ENCODE peak calls at places on chromosome 20, in six cellular contexts. S is COR-L47, O is gastrocnemius medialis, X is fibroblast of the aortic adventitia, N is NCI-H1417 treated with DMSO at 0.1 percent for 48 hours, U is H4. M is an unnamed sample.

GRCh38 chr20:9483131-9483530 is 31.3 kb upstream of the LAMP5 start:
- DNase-seq in S (no peak), O (no peak), X (no peak), N (no peak), U (no peak), M (no peak)

GRCh38 chr20:57135875-57136274 is 130.6 kb downstream of the BMP7 start:
- DNase-seq in S (no peak), O (no peak), X (no peak), N (no peak), U (no peak), M (no peak)

GRCh38 chr20:6765469-6766058 is 1.9 kb upstream of the BMP2 start:
- DNase-seq in S (peak; percentile 63), O (no peak), X (peak; percentile 87), N (peak; percentile 47), U (peak; percentile 37), M (peak; percentile 71)

GRCh38 chr20:16363832-16364687 is 209.2 kb downstream of the KIF16B start:
- DNase-seq in S (no peak), O (no peak), X (no peak), N (no peak), U (peak; percentile 8), M (no peak)

GRCh38 chr20:19945732-19946670 is 71.2 kb upstream of the NAA20 start:
- DNase-seq in S (no peak), O (no peak), X (no peak), N (no peak), U (no peak), M (no peak)

GRCh38 chr20:51763965-51764602 is 4.1 kb downstream of the ATP9A start:
- DNase-seq in S (no peak), O (no peak), X (no peak), N (no peak), U (peak; percentile 43), M (no peak)

GRCh38 chr20:2984956-2985661 is 58.3 kb upstream of the GNRH2 start:
- DNase-seq in S (peak; percentile 20), O (no peak), X (peak; percentile 57), N (no peak), U (no peak), M (peak; percentile 10)

GRCh38 chr20:13221313-13221672 is 219 bp downstream of the ISM1 start:
- DNase-seq in S (no peak), O (no peak), X (no peak), N (no peak), U (no peak), M (no peak)

GRCh38 chr20:34709044-34709835 is 5.1 kb downstream of the TP53INP2 start:
- DNase-seq in S (peak; percentile 76), O (peak; percentile 83), X (peak; percentile 52), N (peak; percentile 41), U (peak; percentile 75), M (peak; percentile 90)

GRCh38 chr20:58513580-58514285 is 1.5 kb downstream of the APCDD1L start:
- DNase-seq in S (no peak), O (no peak), X (no peak), N (no peak), U (no peak), M (no peak)

GRCh38 chr20:1391640-1392442 is 1.0 kb downstream of the FKBP1A start:
- DNase-seq in S (no peak), O (no peak), X (no peak), N (no peak), U (peak; percentile 25), M (peak; percentile 9)

GRCh38 chr20:49166534-49167449 is 21.3 kb downstream of the STAU1 start:
- DNase-seq in S (no peak), O (no peak), X (no peak), N (no peak), U (no peak), M (no peak)

GRCh38 chr20:62202676-62203377 is 17.3 kb downstream of the HRH3 start:
- DNase-seq in S (no peak), O (peak; percentile 4), X (no peak), N (no peak), U (no peak), M (no peak)

GRCh38 chr20:36399147-36399968 is 93.2 kb downstream of the DLGAP4 start:
- DNase-seq in S (peak; percentile 14), O (no peak), X (no peak), N (no peak), U (peak; percentile 70), M (peak; percentile 75)

GRCh38 chr20:62355527-62356142 is 11.5 kb downstream of the LAMA5 start:
- DNase-seq in S (no peak), O (no peak), X (peak; percentile 40), N (no peak), U (no peak), M (no peak)

GRCh38 chr20:50172347-50173013 is 18.1 kb upstream of the CEBPB start:
- DNase-seq in S (no peak), O (peak; percentile 90), X (peak; percentile 54), N (no peak), U (no peak), M (no peak)

GRCh38 chr20:34437330-34437986 is 74.4 kb downstream of the ITCH start:
- DNase-seq in S (no peak), O (no peak), X (peak; percentile 28), N (no peak), U (no peak), M (no peak)

GRCh38 chr20:37426106-37426505 is 80.2 kb downstream of the SRC start:
- DNase-seq in S (no peak), O (no peak), X (no peak), N (no peak), U (no peak), M (no peak)

GRCh38 chr20:19502169-19502568 is 255.9 kb upstream of the RIN2 start:
- DNase-seq in S (no peak), O (peak; percentile 85), X (no peak), N (no peak), U (no peak), M (no peak)

GRCh38 chr20:48845000-48845399 is 17.2 kb upstream of the PREX1 start:
- DNase-seq in S (no peak), O (no peak), X (peak; percentile 16), N (no peak), U (no peak), M (no peak)

GRCh38 chr20:8364734-8365078 is 232.6 kb downstream of the PLCB1 start:
- DNase-seq in S (no peak), O (no peak), X (no peak), N (no peak), U (no peak), M (no peak)

M was measured in NCI-H146.